ENCODE peak calls at places on chromosomes 11 and 22, in ten cellular contexts. K is CD4-positive, alpha-beta memory T cell; P is keratinocyte; U is tibial artery; F is neural progenitor cell; V is right cardiac atrium; T is body of pancreas; J is IMR-90; A is naive thymus-derived CD4-positive, alpha-beta T cell; Y is tibial nerve. L is an unnamed sample. For H3K4me1, the result is how much of the 10 kb centered on the place peaks cover.

GRCh38 chr11:93570759-93571413 is 27.7 kb upstream of the SMCO4 start:
- DNase-seq in K (no peak), P (no peak), U (no peak), F (no peak), V (no peak), T (peak), J (peak), A (no peak), Y (no peak), L (peak)

GRCh38 chr22:17890245-17890671 is 116.0 kb upstream of the BID start:
- DNase-seq in K (no peak), P (no peak), U (no peak), F (no peak), V (no peak), T (no peak), J (peak), A (no peak), Y (no peak), L (no peak)

GRCh38 chr11:22189660-22190059 is 3.2 kb upstream of the ANO5 start:
- DNase-seq in K (no peak), P (no peak), U (no peak), F (no peak), V (no peak), T (no peak), J (no peak), A (no peak), Y (no peak), L (no peak)

GRCh38 chr11:93330446-93330984 is at the start of gene DEUP1:
- DNase-seq in K (peak), P (no peak), U (peak), F (peak), V (peak), T (peak), J (no peak), A (no peak), Y (no peak), L (peak)

GRCh38 chr11:103851166-103851651 is 185.2 kb upstream of the DDI1 start:
- DNase-seq in K (no peak), P (no peak), U (peak), F (no peak), V (no peak), T (peak), J (peak), A (no peak), Y (no peak), L (peak)

GRCh38 chr22:30202531-30203006 is 44.0 kb downstream of the LIF start:
- DNase-seq in K (no peak), P (no peak), U (peak), F (peak), V (peak), T (peak), J (peak), A (no peak), Y (no peak), L (peak)

GRCh38 chr22:39125622-39126021 is 26.9 kb downstream of the CBX7 start:
- DNase-seq in K (no peak), P (no peak), U (no peak), F (no peak), V (no peak), T (no peak), J (no peak), A (no peak), Y (no peak), L (no peak)

GRCh38 chr11:106724293-106724892 is 293.9 kb downstream of the GUCY1A2 start:
- DNase-seq in K (no peak), P (no peak), U (no peak), F (no peak), V (no peak), T (no peak), J (peak), A (no peak), Y (no peak), L (no peak)

GRCh38 chr22:26259510-26259909 is 90.2 kb downstream of the SEZ6L start:
- DNase-seq in K (no peak), P (no peak), U (no peak), F (peak), V (peak), T (peak), J (peak), A (no peak), Y (no peak), L (no peak)

GRCh38 chr11:78715639-78716311 is 141.1 kb upstream of the NARS2 start:
- DNase-seq in K (no peak), P (peak), U (peak), F (peak), V (no peak), T (peak), J (peak), A (no peak), Y (no peak), L (peak)

GRCh38 chr11:123384116-123384515 is 46.0 kb upstream of the GRAMD1B start:
- DNase-seq in K (no peak), P (no peak), U (no peak), F (no peak), V (no peak), T (no peak), J (no peak), A (no peak), Y (no peak), L (no peak)

GRCh38 chr11:123382555-123383074 is 47.5 kb upstream of the GRAMD1B start:
- DNase-seq in K (no peak), P (no peak), U (no peak), F (no peak), V (no peak), T (no peak), J (no peak), A (no peak), Y (no peak), L (no peak)

GRCh38 chr11:123381149-123381548 is 48.9 kb upstream of the GRAMD1B start:
- DNase-seq in K (no peak), P (no peak), U (no peak), F (no peak), V (no peak), T (no peak), J (no peak), A (no peak), Y (no peak), L (no peak)

GRCh38 chr11:123378096-123378495 is 52.0 kb upstream of the GRAMD1B start:
- DNase-seq in K (no peak), P (no peak), U (no peak), F (no peak), V (no peak), T (no peak), J (no peak), A (no peak), Y (no peak), L (no peak)

GRCh38 chr11:123381817-123382554 is 48.1 kb upstream of the GRAMD1B start:
- DNase-seq in K (no peak), P (no peak), U (no peak), F (no peak), V (no peak), T (no peak), J (no peak), A (no peak), Y (no peak), L (no peak)
- H3K4me1 ChIP-seq in K (under half), P (under half), U (under half), F (under half), V (under half), T (under half), J (under half), A (under half), Y (under half), L (under half)

GRCh38 chr11:132838621-132839020 is 693.7 kb downstream of the OPCML start:
- DNase-seq in K (no peak), P (no peak), U (no peak), F (no peak), V (no peak), T (no peak), J (peak), A (no peak), Y (no peak), L (no peak)
- H3K27ac ChIP-seq in K (no peak), P (no peak), U (no peak), F (no peak), V (no peak), T (no peak), J (no peak), A (no peak), Y (no peak), L (no peak)

DNA sequence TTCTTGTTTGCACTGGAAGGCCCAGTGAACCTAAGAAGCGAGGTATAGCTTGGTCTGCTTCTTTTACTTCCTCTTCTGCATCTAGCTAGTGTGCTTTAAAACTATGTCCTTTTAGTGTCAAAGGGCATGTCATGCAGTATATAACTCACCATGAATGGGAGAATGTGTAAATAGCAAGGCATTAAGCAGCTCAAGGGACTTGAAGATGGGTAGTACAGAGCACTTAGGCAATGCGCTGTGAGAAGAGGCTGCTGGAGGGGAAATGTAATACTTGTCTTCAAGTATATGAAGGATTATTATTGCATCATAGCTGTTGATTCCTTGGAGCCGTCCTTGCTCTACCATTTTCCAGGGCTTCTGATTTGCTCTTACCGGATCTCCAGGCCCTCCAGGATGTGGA is 7.6 kb downstream of the MAML2 start:
- DNase-seq in K (no peak), P (no peak), U (no peak), F (no peak), V (no peak), T (no peak), J (peak), A (no peak), Y (no peak), L (no peak)
- H3K4me1 ChIP-seq in K (half or more), P (under half), U (half or more), F (under half), V (under half), T (under half), J (under half), A (under half), Y (half or more), L (under half)

GRCh38 chr22:45889093-45889538 is 87.8 kb downstream of the WNT7B start:
- DNase-seq in K (no peak), P (no peak), U (no peak), F (no peak), V (peak), T (no peak), J (no peak), A (no peak), Y (no peak), L (no peak)

GRCh38 chr22:45890351-45890635 is 86.7 kb downstream of the WNT7B start:
- DNase-seq in K (no peak), P (no peak), U (no peak), F (no peak), V (no peak), T (no peak), J (no peak), A (no peak), Y (no peak), L (no peak)

GRCh38 chr22:45887202-45888131 is 89.5 kb downstream of the WNT7B start:
- DNase-seq in K (no peak), P (no peak), U (no peak), F (no peak), V (peak), T (peak), J (no peak), A (no peak), Y (no peak), L (peak)

GRCh38 chr22:45889539-45890350 is 87.2 kb downstream of the WNT7B start:
- DNase-seq in K (no peak), P (no peak), U (no peak), F (peak), V (peak), T (no peak), J (peak), A (no peak), Y (no peak), L (no peak)

GRCh38 chr22:45888221-45889092 is 88.5 kb downstream of the WNT7B start:
- DNase-seq in K (no peak), P (no peak), U (no peak), F (no peak), V (peak), T (no peak), J (no peak), A (no peak), Y (no peak), L (no peak)
- H3K27ac ChIP-seq in K (no peak), P (no peak), U (no peak), F (no peak), V (no peak), T (no peak), J (no peak), A (no peak), Y (no peak), L (no peak)

GRCh38 chr11:69964247-69964643 is 113.9 kb upstream of the ANO1 start:
- DNase-seq in K (no peak), P (no peak), U (no peak), F (no peak), V (no peak), T (no peak), J (no peak), A (no peak), Y (no peak), L (no peak)
- H3K4me1 ChIP-seq in K (under half), P (under half), U (under half), F (under half), V (under half), T (under half), J (under half), A (under half), Y (under half), L (under half)

GRCh38 chr11:118956094-118956846 is at the start of gene UPK2:
- DNase-seq in K (peak), P (peak), U (peak), F (peak), V (peak), T (peak), J (peak), A (peak), Y (peak), L (peak)
- H3K27ac ChIP-seq in K (no peak), P (no peak), U (no peak), F (no peak), V (no peak), T (no peak), J (no peak), A (no peak), Y (no peak), L (no peak)

GRCh38 chr11:96205460-96205809 is 137.6 kb downstream of the MAML2 start:
- DNase-seq in K (no peak), P (no peak), U (no peak), F (no peak), V (no peak), T (no peak), J (no peak), A (no peak), Y (no peak), L (no peak)

GRCh38 chr11:96204721-96205459 is 138.1 kb downstream of the MAML2 start:
- DNase-seq in K (peak), P (no peak), U (no peak), F (no peak), V (no peak), T (no peak), J (no peak), A (peak), Y (no peak), L (no peak)

GRCh38 chr11:96203567-96204365 is 139.2 kb downstream of the MAML2 start:
- DNase-seq in K (no peak), P (no peak), U (no peak), F (no peak), V (no peak), T (no peak), J (no peak), A (no peak), Y (no peak), L (no peak)

GRCh38 chr11:96207459-96208449 is 135.2 kb downstream of the MAML2 start:
- DNase-seq in K (peak), P (peak), U (no peak), F (no peak), V (no peak), T (no peak), J (peak), A (peak), Y (no peak), L (peak)

GRCh38 chr11:96204366-96204659 is 138.7 kb downstream of the MAML2 start:
- DNase-seq in K (no peak), P (no peak), U (no peak), F (no peak), V (no peak), T (no peak), J (no peak), A (no peak), Y (no peak), L (no peak)
- H3K4me1 ChIP-seq in K (half or more), P (under half), U (under half), F (under half), V (under half), T (under half), J (under half), A (under half), Y (under half), L (under half)

DNA sequence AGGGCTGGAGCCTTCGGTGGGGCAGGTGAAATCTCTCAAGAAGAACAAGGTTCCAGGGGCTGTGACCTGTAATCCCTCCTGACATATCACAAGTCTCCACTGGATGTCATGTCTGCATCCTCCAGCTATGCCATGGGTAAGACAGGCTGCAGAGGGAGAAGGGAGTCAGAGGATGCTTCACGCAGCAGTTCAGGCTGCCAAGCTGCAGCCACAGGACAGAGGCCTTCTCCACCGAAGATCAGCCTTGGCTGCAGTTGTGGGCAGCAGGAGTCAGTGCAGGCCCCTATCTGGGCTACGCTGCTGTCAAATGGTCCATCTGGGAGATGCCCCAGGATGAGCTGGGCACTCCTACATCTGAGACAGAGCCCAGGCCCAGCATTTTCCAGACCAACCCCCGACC is 25.0 kb downstream of the DKK3 start:
- DNase-seq in K (no peak), P (no peak), U (no peak), F (no peak), V (no peak), T (no peak), J (no peak), A (no peak), Y (no peak), L (no peak)
- H3K27ac ChIP-seq in K (no peak), P (no peak), U (peak), F (no peak), V (peak), T (no peak), J (peak), A (no peak), Y (peak), L (no peak)

DNA sequence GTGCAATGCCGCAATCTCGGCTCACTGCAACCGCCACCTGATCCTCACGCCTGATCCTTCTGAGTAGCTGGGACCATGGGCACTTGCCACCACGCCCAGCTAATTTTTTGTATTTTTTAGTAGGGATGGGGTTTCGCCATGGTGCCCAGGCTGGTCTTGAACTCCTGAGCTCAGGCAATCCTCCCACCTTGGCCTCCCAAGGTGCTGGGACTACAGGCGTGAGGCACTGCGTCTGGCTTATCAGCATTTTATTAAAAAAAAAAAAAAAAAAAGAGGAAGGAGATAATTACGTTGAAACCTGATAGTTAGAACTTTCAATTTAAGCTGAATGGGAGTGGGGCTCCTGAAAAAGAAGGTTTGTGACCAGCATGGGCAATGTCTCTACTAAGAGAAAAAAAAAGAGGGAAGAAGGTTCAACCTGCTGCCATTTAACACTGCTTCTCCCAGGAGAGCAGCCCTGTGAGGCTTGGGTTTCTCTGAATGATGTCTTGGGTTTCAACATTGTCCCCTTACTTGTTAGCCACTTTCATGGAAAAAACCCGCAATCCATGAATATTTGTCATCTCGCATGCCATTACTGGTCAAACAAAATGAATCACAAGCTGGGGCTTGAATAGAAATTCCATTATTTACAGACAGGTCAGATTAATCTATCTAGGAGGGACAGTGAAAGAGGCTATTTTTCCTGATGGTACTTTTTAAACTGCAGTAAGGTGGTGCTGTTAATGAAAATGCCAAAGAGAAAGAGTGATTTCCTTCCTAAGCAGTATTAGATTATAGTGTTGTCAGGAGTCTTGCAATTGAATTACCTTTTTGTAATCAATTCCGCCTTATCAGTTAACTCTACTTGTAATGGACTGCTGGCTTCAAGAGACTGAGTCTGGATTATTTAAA is 72.5 kb downstream of the PACS1 start:
- DNase-seq in K (no peak), P (no peak), U (no peak), F (no peak), V (no peak), T (no peak), J (peak), A (no peak), Y (no peak), L (no peak)
- H3K4me1 ChIP-seq in K (under half), P (under half), U (under half), F (under half), V (under half), T (half or more), J (under half), A (under half), Y (under half), L (under half)

L was measured in prostate gland.